ENCODE peak calls at places on chromosomes 12 and 14, in six cellular contexts. O is GM12878, B is H1, U is GM12892, P is HepG2, A is K562. Q is an unnamed sample.

GRCh38 chr12:9133243-9133938 is 17.7 kb upstream of the A2M start:
- DNase-seq in P (no peak), A (no peak), U (no peak), B (no peak), O (no peak), Q (no peak)

GRCh38 chr12:18750087-18750486 is 12.2 kb downstream of the CAPZA3 start:
- DNase-seq in U (no peak), O (no peak), P (no peak), A (no peak), B (no peak), Q (no peak)

GRCh38 chr14:88750945-88751344 is 41.8 kb downstream of the EML5 start:
- DNase-seq in A (no peak), U (no peak), B (no peak), O (no peak), P (no peak), Q (no peak)

GRCh38 chr12:119659289-119659897 is 8.5 kb upstream of the PRKAB1 start:
- DNase-seq in U (no peak), A (peak; percentile 60), B (no peak), O (no peak), P (peak; percentile 46), Q (peak; percentile 22)

GRCh38 chr12:113684053-113684907 is 212.6 kb upstream of the LHX5 start:
- DNase-seq in B (no peak), A (peak; percentile 25), U (no peak), O (no peak), P (no peak), Q (no peak)

GRCh38 chr12:103924761-103925641 is 5.2 kb upstream of the HSP90B1 start:
- DNase-seq in P (no peak), B (no peak), O (peak; percentile 96), U (peak; percentile 17), A (no peak), Q (no peak)

GRCh38 chr12:16389594-16389993 is 42.1 kb downstream of the MGST1 start:
- DNase-seq in O (no peak), B (no peak), A (no peak), P (no peak), U (no peak), Q (no peak)

GRCh38 chr14:93533864-93534263 is 103.1 kb downstream of the UNC79 start:
- DNase-seq in B (no peak), O (peak; percentile 47), P (no peak), U (no peak), A (no peak), Q (no peak)

GRCh38 chr14:91897121-91897701 is 29.9 kb upstream of the TC2N start:
- DNase-seq in O (no peak), P (no peak), B (no peak), A (no peak), U (no peak), Q (no peak)

GRCh38 chr12:88763536-88764100 is 183.3 kb upstream of the KITLG start:
- DNase-seq in O (no peak), P (no peak), B (no peak), U (no peak), A (no peak), Q (no peak)

GRCh38 chr12:100845095-100845494 is 50.5 kb downstream of the ANO4 start:
- DNase-seq in U (no peak), O (no peak), P (peak; percentile 1), B (no peak), A (no peak), Q (no peak)

GRCh38 chr12:71216725-71217579 is 59.2 kb upstream of the TSPAN8 start:
- DNase-seq in U (no peak), O (no peak), B (no peak), P (peak; percentile 28), A (peak; percentile 67), Q (no peak)

GRCh38 chr12:4037747-4038312 is 164.6 kb upstream of the PARP11 start:
- DNase-seq in A (peak; percentile 10), B (no peak), O (no peak), P (peak; percentile 44), U (no peak), Q (no peak)

GRCh38 chr12:83089575-83089974 is 402.9 kb downstream of the TMTC2 start:
- DNase-seq in O (no peak), A (no peak), B (no peak), P (no peak), U (no peak), Q (no peak)

GRCh38 chr12:51522696-51523095 is 68.3 kb upstream of the SCN8A start:
- DNase-seq in U (no peak), B (no peak), P (no peak), O (no peak), A (peak; percentile 42), Q (no peak)

GRCh38 chr12:29171421-29172258 is 22.6 kb downstream of the FAR2 start:
- DNase-seq in U (no peak), P (no peak), A (no peak), O (no peak), B (no peak), Q (no peak)

GRCh38 chr14:100158566-100159106 is 809 bp downstream of the DEGS2 start:
- DNase-seq in B (no peak), O (no peak), U (no peak), P (no peak), A (no peak), Q (no peak)

GRCh38 chr14:100156776-100157175 is 2.7 kb downstream of the DEGS2 start:
- DNase-seq in P (no peak), B (no peak), A (no peak), O (no peak), U (no peak), Q (no peak)

GRCh38 chr14:100160534-100160916 is 1.1 kb upstream of the DEGS2 start:
- DNase-seq in O (no peak), B (no peak), P (no peak), A (no peak), U (no peak), Q (no peak)

GRCh38 chr14:100159865-100160533 is 554 bp upstream of the DEGS2 start:
- DNase-seq in O (no peak), P (no peak), U (no peak), A (no peak), B (no peak), Q (no peak)

DNA sequence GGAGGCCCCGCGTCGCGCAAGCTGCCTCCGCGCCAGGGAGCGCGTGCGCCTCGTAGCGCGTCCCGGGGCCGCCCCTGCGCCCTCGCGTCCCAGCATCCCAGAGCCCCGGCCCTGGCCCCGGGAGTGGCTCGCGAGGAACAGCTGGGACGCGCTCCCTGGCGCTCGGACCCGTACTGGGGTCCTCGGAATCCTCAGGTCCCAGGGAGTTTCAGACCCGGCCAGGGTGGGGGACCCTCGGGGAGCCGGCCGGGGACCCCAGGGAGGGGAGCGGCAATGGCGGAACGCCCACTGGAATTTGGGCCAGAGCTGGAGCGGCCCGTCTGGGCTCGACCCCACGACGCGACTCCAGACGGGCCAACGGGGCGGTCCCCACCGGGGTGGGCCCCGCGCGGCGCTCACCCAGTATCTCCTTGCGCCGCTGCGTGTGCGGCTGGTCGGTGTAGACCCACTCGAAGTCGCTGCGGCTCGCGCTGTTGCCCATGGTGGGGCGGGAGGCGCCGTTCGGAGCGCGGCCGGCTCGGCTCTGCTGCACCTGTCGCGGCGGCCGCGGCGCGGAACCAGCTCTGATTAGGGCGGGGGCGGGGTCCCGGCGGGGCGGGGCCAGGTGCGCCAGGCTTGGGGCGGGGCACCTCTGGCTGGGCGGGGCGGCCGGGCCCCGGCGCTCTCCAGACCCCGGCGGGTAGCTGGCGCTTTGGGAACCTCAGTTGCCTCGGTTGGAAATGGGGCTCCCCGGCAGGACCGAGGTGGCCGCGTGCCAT is at the start of gene DEGS2:
- DNase-seq in A (no peak), U (peak; percentile 75), O (no peak), B (no peak), P (no peak), Q (peak; percentile 79)
- TF ChIP-seq POLR2A in A (no peak), U (no peak), O (peak; percentile 29), B (no peak), P (no peak), Q (no peak)

DNA sequence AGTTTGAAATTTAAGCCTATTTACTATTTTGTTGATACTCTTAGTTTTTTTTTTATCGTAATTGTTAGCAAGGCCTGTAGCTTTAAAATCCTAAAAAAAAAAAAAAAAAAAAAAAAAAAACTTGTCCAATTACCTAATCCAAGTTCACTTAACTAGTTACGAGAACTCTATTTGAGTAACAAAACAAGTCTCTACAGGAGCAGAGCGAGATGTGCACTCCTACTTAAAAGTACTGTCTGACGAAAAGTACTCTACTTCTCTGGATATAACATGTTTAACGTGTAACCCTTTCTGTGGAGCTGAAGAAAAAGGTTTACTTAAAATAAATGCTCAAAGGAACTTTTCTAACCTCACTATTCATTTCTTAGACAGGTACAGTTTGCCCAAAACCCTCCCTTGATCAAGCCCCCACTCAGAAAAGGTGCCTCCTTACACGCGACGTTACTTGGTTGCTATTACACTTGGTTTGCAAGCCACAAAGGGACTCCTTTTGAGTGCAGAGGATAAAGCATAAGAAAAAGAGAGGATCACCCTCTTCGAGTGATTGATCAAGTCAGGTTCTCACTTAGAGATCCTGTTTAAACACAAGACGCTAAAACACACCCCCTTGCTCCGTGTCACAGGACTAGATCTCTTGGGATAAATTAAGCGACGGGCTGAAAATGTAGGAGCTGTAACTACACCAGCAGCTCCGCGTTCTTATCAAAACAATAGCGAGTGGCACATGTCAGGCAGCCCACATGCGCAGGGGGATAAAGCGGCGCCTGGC is 2.2 kb downstream of the BAZ1A start:
- DNase-seq in A (no peak), B (no peak), P (peak; percentile 90), U (peak; percentile 6), O (no peak), Q (peak; percentile 8)
- TF ChIP-seq TAF1 in A (no peak), B (peak; percentile 64), P (no peak), U (no peak), O (no peak), Q (peak; percentile 21)

DNA sequence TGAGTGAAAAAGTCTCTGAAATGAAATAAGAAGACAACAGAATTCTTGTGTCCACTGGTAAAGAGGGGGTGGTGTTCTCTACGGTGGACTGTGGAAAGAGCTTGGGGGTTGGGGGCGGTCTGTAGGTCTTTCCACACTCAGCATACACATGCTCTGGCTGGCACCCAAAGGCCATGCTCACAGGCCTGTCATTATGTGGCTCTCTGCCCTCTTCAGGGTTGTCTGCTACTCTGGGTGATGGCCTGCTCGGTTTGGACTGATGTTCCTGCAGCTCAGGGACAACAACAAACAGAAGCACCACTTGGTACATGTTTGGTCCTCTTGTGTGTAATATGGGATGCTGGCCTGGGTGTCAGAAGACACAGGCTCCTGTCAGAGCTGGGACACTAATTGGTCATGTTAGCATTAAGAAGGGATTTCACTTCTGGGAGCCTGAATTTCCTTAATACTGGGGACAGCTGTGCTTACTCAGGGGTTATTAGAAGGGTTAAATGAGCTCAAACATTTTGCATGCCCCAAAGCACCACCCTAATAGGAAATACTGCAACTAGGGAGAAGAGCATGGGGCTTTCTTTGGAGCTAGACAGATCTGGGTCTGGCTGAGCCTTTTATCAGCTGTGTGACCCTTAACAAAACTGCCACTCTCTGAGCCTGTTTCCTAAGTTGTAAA is 32.8 kb upstream of the SELPLG start:
- DNase-seq in U (no peak), A (no peak), B (no peak), O (no peak), P (peak; percentile 76), Q (no peak)
- TF ChIP-seq POLR2AphosphoS5 in U (no peak), A (no peak), B (peak; percentile 21), O (no peak), P (no peak), Q (no peak)

GRCh38 chr12:90773526-90773925 is 181.4 kb downstream of the CCER1 start:
- DNase-seq in O (no peak), A (no peak), P (no peak), B (no peak), U (no peak), Q (no peak)

DNA sequence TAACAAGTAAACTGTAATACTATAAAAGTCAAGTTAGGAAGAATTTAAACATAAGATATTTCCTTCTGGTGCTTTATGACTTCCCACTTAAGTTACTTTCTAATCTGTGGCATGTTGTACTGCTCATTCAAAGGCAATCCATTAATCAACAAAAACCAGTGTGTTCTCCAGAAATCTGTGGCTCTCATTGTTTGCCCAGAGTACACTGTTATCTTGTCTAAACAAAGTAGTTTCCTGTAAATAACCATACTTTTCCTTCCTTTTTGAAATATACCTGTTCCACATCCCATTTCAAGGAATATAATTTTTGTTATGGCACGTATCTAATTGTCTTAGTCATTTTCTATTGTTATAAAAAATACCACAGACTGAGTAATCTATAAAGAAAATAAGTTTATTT is 184.1 kb downstream of the CCER1 start:
- DNase-seq in U (no peak), B (no peak), O (no peak), P (no peak), A (no peak), Q (no peak)
- TF ChIP-seq POLR2A in U (no peak), B (no peak), O (no peak), P (no peak), A (no peak), Q (no peak)

Q was measured in GM12891.